ENCODE peak calls at places on chromosome 14, in nine cellular contexts. B, I, K, X, T, R, W, U and Q are unnamed samples.

GRCh38 chr14:78164226-78164853 is 5.8 kb upstream of the NRXN3 start:
- DNase-seq in T (no peak), R (no peak), K (peak), X (peak), B (peak), U (no peak), I (no peak), W (peak), Q (no peak)

GRCh38 chr14:47674546-47675238 is 713 bp downstream of the MDGA2 start:
- DNase-seq in B (no peak), I (peak), U (peak), T (no peak), X (peak), W (no peak), R (no peak), K (peak), Q (no peak)

GRCh38 chr14:59020382-59020781 is 168.1 kb upstream of the DAAM1 start:
- DNase-seq in B (no peak), I (no peak), U (peak), R (no peak), X (peak), K (peak), T (no peak), W (no peak), Q (no peak)

GRCh38 chr14:53306926-53307325 is 153.8 kb upstream of the DDHD1 start:
- DNase-seq in K (no peak), B (no peak), R (no peak), I (no peak), X (peak), W (no peak), U (no peak), T (no peak), Q (no peak)

GRCh38 chr14:90630407-90630806 is 185.8 kb downstream of the TTC7B start:
- DNase-seq in T (no peak), X (no peak), R (no peak), U (no peak), K (no peak), B (peak), I (no peak), W (no peak), Q (no peak)

GRCh38 chr14:89748004-89748403 is 206.5 kb downstream of the EFCAB11 start:
- DNase-seq in R (no peak), X (no peak), B (no peak), U (peak), W (no peak), I (no peak), T (no peak), K (no peak), Q (no peak)

GRCh38 chr14:59265808-59266207 is 77.3 kb downstream of the DAAM1 start:
- DNase-seq in U (no peak), W (no peak), R (no peak), T (peak), I (no peak), B (no peak), K (no peak), X (no peak), Q (no peak)

GRCh38 chr14:22276913-22277816 is 311.9 kb downstream of the DAD1 start:
- DNase-seq in T (no peak), B (no peak), W (peak), U (peak), X (peak), I (no peak), R (no peak), K (no peak), Q (peak)

GRCh38 chr14:44564908-44565307 is 57.8 kb upstream of the FSCB start:
- DNase-seq in W (no peak), I (no peak), B (no peak), U (peak), K (no peak), R (no peak), T (no peak), X (no peak), Q (no peak)

GRCh38 chr14:91398707-91399106 is 18.9 kb downstream of the CCDC88C start:
- DNase-seq in R (no peak), W (no peak), I (no peak), B (no peak), U (no peak), K (no peak), T (no peak), X (no peak), Q (no peak)

GRCh38 chr14:20606902-20607242 is 15.7 kb upstream of the RNASE12 start:
- DNase-seq in I (no peak), X (no peak), B (no peak), T (no peak), U (no peak), K (no peak), R (no peak), W (no peak), Q (no peak)

GRCh38 chr14:99412122-99413061 is 68.3 kb downstream of the SETD3 start:
- DNase-seq in K (no peak), W (no peak), B (no peak), R (no peak), U (no peak), X (peak), T (no peak), I (no peak), Q (no peak)

GRCh38 chr14:94011795-94012194 is 14.3 kb upstream of the OTUB2 start:
- DNase-seq in X (no peak), K (no peak), B (no peak), W (no peak), I (no peak), T (no peak), U (peak), R (no peak), Q (no peak)